ENCODE peak calls at places on chromosome 21, in seven cellular contexts. O is H9, M is neuronal stem cell, N is trophoblast cell, P is IMR-90, X is H1, Y is mesenchymal stem cell. F is an unnamed sample.

GRCh38 chr21:27580276-27580675 is 613.4 kb upstream of the ADAMTS5 start:
- DNase-seq in Y (no peak), M (no peak), O (no peak), P (peak; percentile 66), X (no peak), N (no peak), F (no peak)

GRCh38 chr21:16055012-16055411 is 325.2 kb downstream of the USP25 start:
- DNase-seq in M (no peak), N (no peak), P (no peak), Y (no peak), X (no peak), O (no peak), F (no peak)

GRCh38 chr21:35457097-35457496 is 408.0 kb upstream of the RUNX1 start:
- DNase-seq in N (no peak), P (no peak), O (no peak), X (no peak), Y (no peak), M (no peak), F (no peak)

GRCh38 chr21:27703806-27704205 is 736.9 kb upstream of the ADAMTS5 start:
- DNase-seq in P (no peak), M (no peak), O (no peak), Y (no peak), N (no peak), X (no peak), F (no peak)

GRCh38 chr21:25960423-25960822 is 210.1 kb downstream of the APP start:
- DNase-seq in N (no peak), Y (peak; percentile 22), P (no peak), M (peak; percentile 11), O (peak; percentile 51), X (no peak), F (peak; percentile 76)

GRCh38 chr21:31725202-31725840 is 6.6 kb downstream of the SCAF4 start:
- DNase-seq in P (no peak), O (no peak), Y (no peak), M (no peak), N (no peak), X (no peak), F (no peak)

GRCh38 chr21:14078746-14079375 is 131.9 kb downstream of the LIPI start:
- DNase-seq in P (no peak), O (no peak), M (no peak), X (no peak), N (no peak), Y (no peak), F (no peak)

GRCh38 chr21:32682696-32683474 is 44.9 kb downstream of the SYNJ1 start:
- DNase-seq in N (peak; percentile 33), M (no peak), P (no peak), O (no peak), Y (no peak), X (no peak), F (no peak)

GRCh38 chr21:33549848-33550771 is 7.3 kb downstream of the SON start:
- DNase-seq in M (no peak), Y (no peak), X (no peak), P (no peak), O (no peak), N (no peak), F (no peak)

GRCh38 chr21:30223596-30223995 is 7.7 kb upstream of the CLDN8 start:
- DNase-seq in Y (no peak), O (no peak), N (peak; percentile 88), P (no peak), X (no peak), M (no peak), F (no peak)

GRCh38 chr21:35414511-35415139 is 365.5 kb upstream of the RUNX1 start:
- DNase-seq in P (peak; percentile 33), Y (no peak), M (no peak), O (no peak), X (no peak), N (no peak), F (no peak)

DNA sequence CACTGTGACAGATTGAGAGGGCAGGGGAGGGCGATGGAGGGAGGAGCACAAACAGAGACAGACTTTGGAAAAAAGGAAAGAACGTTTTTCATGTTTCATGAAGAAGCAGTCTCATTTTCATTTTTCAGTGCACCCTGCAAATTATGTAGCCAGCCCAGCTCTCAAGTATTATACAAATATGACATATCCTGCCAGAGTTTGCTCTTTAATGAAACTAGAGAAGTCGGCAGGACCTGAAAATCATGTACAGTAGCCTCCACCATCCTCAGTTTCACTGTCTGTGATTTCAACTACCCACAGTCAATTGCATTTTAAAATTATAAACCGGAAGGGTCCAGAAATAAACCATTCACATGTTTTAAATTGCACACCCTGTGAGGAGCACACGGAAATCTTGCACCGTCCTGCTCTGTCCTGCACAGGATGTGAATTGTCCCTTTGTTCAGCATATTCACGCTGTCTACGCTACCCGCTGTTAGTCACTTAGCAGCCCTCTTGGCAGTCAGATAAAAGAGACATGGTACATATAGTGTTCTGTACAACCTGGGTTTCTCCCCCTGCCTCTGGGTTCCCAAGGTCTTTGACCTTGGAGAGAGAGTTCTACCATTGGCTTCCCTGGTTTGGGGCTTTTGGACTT is 13.6 kb upstream of the ADARB1 start:
- DNase-seq in P (no peak), M (no peak), O (no peak), X (no peak), Y (no peak), N (no peak), F (no peak)
- H3K4ac ChIP-seq in P (no peak overlapping the region), M (no peak overlapping the region), O (no peak overlapping the region), X (no peak overlapping the region), Y (no peak overlapping the region), N (no peak overlapping the region), F (no peak overlapping the region)

GRCh38 chr21:42913461-42913860 is 12.0 kb downstream of the ERVH48-1 start:
- DNase-seq in Y (no peak), O (no peak), X (no peak), P (no peak), N (no peak), M (no peak), F (no peak)
- H3K4ac ChIP-seq in Y (no peak overlapping the region), O (no peak overlapping the region), X (no peak overlapping the region), P (no peak overlapping the region), N (no peak overlapping the region), M (peak overlapping the region; percentile 37), F (no peak overlapping the region)

GRCh38 chr21:39334611-39335010 is 14.3 kb downstream of the HMGN1 start:
- DNase-seq in N (no peak), Y (no peak), M (no peak), O (no peak), P (no peak), X (no peak), F (no peak)
- H3K4ac ChIP-seq in N (no peak overlapping the region), Y (no peak overlapping the region), M (no peak overlapping the region), O (no peak overlapping the region), P (no peak overlapping the region), X (no peak overlapping the region), F (no peak overlapping the region)

GRCh38 chr21:37790905-37791304 is 125.4 kb downstream of the KCNJ6 start:
- DNase-seq in M (no peak), X (no peak), N (no peak), O (no peak), Y (no peak), P (no peak), F (no peak)

GRCh38 chr21:37792046-37792445 is 124.2 kb downstream of the KCNJ6 start:
- DNase-seq in P (peak; percentile 52), Y (peak; percentile 33), N (no peak), O (no peak), M (no peak), X (no peak), F (no peak)

GRCh38 chr21:37784591-37785318 is 131.5 kb downstream of the KCNJ6 start:
- DNase-seq in X (no peak), N (no peak), O (no peak), M (no peak), Y (no peak), P (no peak), F (no peak)

GRCh38 chr21:37787456-37787855 is 128.8 kb downstream of the KCNJ6 start:
- DNase-seq in M (no peak), O (no peak), X (no peak), N (peak; percentile 19), P (peak; percentile 93), Y (peak; percentile 87), F (peak; percentile 36)

DNA sequence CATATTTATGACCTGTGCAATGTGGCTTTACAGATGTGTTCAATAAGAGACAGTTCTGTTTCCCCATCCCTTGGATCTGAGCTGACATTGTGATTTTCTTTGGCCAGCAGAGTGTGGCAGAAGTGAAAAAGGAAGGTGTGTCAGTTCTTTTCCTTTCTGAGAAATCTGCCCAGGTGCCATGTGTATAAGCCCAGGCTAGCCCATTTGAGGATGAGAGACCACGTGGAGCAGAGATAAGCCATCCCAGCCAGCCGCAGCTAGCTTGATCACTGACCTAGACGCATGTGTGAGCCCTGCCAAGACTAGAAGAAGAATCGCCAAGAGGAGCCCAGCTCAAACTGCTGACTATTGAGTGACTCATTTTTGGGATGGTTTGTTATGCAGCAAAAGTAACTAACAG is 127.8 kb downstream of the KCNJ6 start:
- DNase-seq in X (no peak), Y (no peak), N (no peak), P (no peak), O (no peak), M (no peak), F (no peak)
- H3K4ac ChIP-seq in X (no peak overlapping the region), Y (no peak overlapping the region), N (no peak overlapping the region), P (peak overlapping the region; percentile 73), O (no peak overlapping the region), M (no peak overlapping the region), F (no peak overlapping the region)